ENCODE peak calls at places on chromosomes 4 and X, in four cellular contexts. H, F, J and U are unnamed samples.

GRCh38 chr4:31237242-31237641 is 517.1 kb downstream of the PCDH7 start:
- DNase-seq in H (no peak), F (no peak), J (no peak), U (no peak)

GRCh38 chr4:97917115-97917514 is 226.2 kb downstream of the STPG2 start:
- DNase-seq in H (no peak), F (no peak), J (no peak), U (no peak)

GRCh38 chr4:78951862-78952472 is 12.7 kb upstream of the PAQR3 start:
- DNase-seq in H (peak), F (no peak), J (no peak), U (peak)

GRCh38 chrX:1316527-1316926 is 20.1 kb upstream of the IL3RA start:
- DNase-seq in H (no peak), F (no peak), J (no peak), U (no peak)

GRCh38 chr4:4857809-4858508 is 1.5 kb upstream of the MSX1 start:
- DNase-seq in H (no peak), F (no peak), J (no peak), U (no peak)

GRCh38 chr4:8819421-8820177 is 52.0 kb downstream of the HMX1 start:
- DNase-seq in H (no peak), F (no peak), J (no peak), U (no peak)

GRCh38 chr4:138510053-138510452 is 267.9 kb upstream of the SLC7A11 start:
- DNase-seq in H (no peak), F (no peak), J (no peak), U (no peak)

GRCh38 chr4:153529646-153530045 is 63.5 kb downstream of the TMEM131L start:
- DNase-seq in H (peak), F (no peak), J (no peak), U (no peak)

GRCh38 chrX:18674417-18674787 is 2.5 kb upstream of the RS1 start:
- DNase-seq in H (no peak), F (no peak), J (peak), U (no peak)

GRCh38 chrX:10124506-10125247 is 32.1 kb upstream of the CLCN4 start:
- DNase-seq in H (no peak), F (no peak), J (no peak), U (no peak)

GRCh38 chrX:107542500-107542899 is 85.8 kb upstream of the PRPS1 start:
- DNase-seq in H (no peak), F (no peak), J (no peak), U (peak)